ENCODE peak calls at places on chromosomes 2 and 18, in five cellular contexts. S, F, R, D and I are unnamed samples. For H3K9me3, the result is how much of the 10 kb centered on the place peaks cover.

GRCh38 chr2:16508061-16508851 is 157.4 kb downstream of the CYRIA start:
- DNase-seq in S (peak), F (peak), R (peak), D (no peak), I (no peak)

GRCh38 chr2:60540054-60540453 is 13.4 kb downstream of the BCL11A start:
- DNase-seq in S (no peak), F (no peak), R (no peak), D (no peak), I (no peak)

GRCh38 chr18:63409301-63409700 is 13.0 kb downstream of the VPS4B start:
- DNase-seq in S (no peak), F (no peak), R (no peak), D (peak), I (no peak)

GRCh38 chr2:215361876-215362561 is 50.2 kb downstream of the ATIC start:
- DNase-seq in S (no peak), F (no peak), R (peak), D (no peak), I (no peak)

GRCh38 chr2:38648107-38648761 is 17.7 kb upstream of the GALM start:
- DNase-seq in S (no peak), F (no peak), R (peak), D (no peak), I (no peak)

GRCh38 chr2:237459741-237460174 is 27.3 kb upstream of the MLPH start:
- DNase-seq in S (no peak), F (no peak), R (peak), D (no peak), I (no peak)

GRCh38 chr2:228819701-228820100 is 451.4 kb downstream of the PID1 start:
- DNase-seq in S (no peak), F (no peak), R (peak), D (no peak), I (no peak)

GRCh38 chr18:8367217-8367988 is 241.8 kb upstream of the RAB12 start:
- DNase-seq in S (peak), F (peak), R (peak), D (no peak), I (peak)

GRCh38 chr2:17557596-17557995 is 17.1 kb downstream of the VSNL1 start:
- DNase-seq in S (no peak), F (no peak), R (no peak), D (no peak), I (no peak)

GRCh38 chr18:26657618-26658581 is 109.5 kb upstream of the KCTD1 start:
- DNase-seq in S (no peak), F (no peak), R (no peak), D (no peak), I (no peak)
- H3K9me3 ChIP-seq in S (under half), F (under half), R (under half), D (under half), I (under half)

DNA sequence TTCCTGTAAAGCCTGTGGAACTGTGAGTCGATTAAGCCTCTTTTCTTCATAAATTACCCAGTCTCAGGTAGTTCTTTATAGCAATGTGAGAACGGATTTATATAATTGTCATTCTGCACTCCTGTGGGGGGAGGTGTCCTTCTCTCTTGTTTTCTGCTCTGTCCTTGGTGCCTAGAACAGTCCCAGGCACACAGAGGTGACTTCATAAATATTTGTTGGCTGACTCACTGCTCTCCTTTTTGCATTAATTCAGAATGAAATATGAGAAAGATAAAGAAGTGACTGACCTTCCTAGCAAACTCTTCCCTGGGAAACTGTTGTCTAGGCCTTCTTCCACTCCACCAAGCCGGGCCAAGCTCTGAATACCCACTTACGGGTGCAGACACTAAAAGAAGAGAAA is 567.2 kb downstream of the SLC4A3 start:
- DNase-seq in S (no peak), F (no peak), R (no peak), D (no peak), I (no peak)
- H3K9me3 ChIP-seq in S (under half), F (under half), R (under half), D (under half), I (under half)

DNA sequence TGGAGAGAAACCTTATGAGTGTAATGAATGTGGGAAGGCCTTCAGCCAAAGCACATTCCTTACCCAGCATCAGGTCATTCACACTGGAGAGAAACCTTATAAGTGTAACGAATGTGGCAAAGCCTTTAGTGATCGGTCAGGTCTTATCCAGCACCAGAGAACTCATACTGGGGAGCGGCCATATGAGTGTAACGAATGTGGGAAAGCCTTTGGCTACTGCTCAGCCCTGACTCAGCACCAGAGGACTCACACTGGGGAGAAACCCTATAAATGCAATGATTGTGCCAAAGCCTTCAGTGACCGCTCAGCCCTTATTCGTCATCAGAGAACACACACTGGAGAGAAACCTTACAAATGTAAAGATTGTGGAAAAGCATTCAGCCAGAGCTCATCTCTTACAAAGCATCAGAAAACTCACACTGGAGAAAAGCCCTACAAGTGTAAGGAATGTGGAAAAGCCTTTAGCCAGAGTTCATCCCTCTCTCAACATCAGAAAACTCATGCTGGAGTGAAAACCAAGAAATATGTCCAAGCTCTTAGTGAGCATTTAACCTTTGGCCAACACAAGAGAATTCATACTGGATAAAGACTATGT is 7.8 kb downstream of the ZNF892 start:
- DNase-seq in S (no peak), F (no peak), R (peak), D (no peak), I (no peak)
- H3K9me3 ChIP-seq in S (under half), F (half or more), R (under half), D (half or more), I (half or more)

DNA sequence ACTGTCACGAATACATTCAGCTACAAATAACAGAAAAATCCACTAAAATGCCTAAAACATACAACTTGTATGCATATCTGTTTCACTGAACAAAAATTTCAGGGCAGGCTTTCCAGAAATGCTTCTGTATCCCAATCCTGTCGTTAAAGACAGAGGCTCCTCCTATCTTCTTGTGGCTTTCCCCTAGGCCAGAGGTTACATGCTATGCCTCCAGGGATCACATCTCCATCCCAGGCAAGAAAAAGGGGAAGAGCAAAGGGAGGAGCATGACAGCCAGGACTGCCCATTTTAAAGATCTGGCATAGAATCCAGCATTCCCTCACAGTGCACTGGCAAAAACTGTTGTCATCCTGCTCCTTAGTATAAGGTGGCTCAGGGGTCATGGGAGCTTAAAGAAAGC is 268.7 kb upstream of the SETBP1 start:
- DNase-seq in S (no peak), F (no peak), R (peak), D (no peak), I (no peak)
- H3K9me3 ChIP-seq in S (under half), F (under half), R (under half), D (under half), I (under half)

GRCh38 chr2:137718786-137719185 is 245.5 kb upstream of the HNMT start:
- DNase-seq in S (no peak), F (no peak), R (no peak), D (no peak), I (no peak)

GRCh38 chr2:137721733-137722132 is 242.5 kb upstream of the HNMT start:
- DNase-seq in S (no peak), F (no peak), R (no peak), D (no peak), I (no peak)

DNA sequence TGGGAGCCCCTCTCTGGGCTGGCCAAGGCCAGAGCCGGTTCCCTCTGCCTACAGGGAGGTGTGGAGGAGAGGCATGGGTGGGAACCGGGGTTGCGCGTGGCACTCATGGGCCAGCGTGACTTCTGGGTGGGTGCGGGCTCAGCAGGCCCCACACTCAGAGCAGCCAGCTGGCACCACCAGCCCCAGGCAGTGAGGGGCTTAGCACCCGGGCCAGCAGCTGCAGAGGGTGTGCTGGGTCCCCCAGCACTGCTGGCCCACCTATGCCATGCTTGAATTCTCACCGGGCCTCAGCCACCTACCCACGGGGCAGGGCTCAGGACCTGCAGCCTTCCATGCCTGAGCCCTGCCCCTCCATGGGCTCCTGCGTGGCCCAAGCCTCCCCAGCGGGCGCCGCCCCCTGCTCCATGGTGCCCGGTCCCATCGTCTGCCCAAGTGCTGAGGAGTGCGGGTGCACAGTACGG is 248.5 kb upstream of the HNMT start:
- DNase-seq in S (no peak), F (no peak), R (no peak), D (no peak), I (no peak)
- H3K9me3 ChIP-seq in S (under half), F (under half), R (under half), D (under half), I (under half)

GRCh38 chr2:6704077-6704476 is 161.6 kb downstream of the CMPK2 start:
- DNase-seq in S (no peak), F (no peak), R (no peak), D (no peak), I (no peak)
- H3K9me3 ChIP-seq in S (under half), F (under half), R (under half), D (under half), I (under half)